ENCODE peak calls at places on chromosomes 7 and 10, in four cellular contexts. P is GM20000, W is upper lobe of right lung, X is fibroblast of pulmonary artery. V is an unnamed sample.

GRCh38 chr10:131972474-131973071 is 9.2 kb downstream of the BNIP3 start:
- DNase-seq in P (no peak), W (no peak), X (peak; percentile 59), V (no peak)

GRCh38 chr10:21427804-21428481 is 97.5 kb downstream of the SKIDA1 start:
- DNase-seq in P (peak; percentile 33), W (no peak), X (peak; percentile 16), V (peak; percentile 47)

GRCh38 chr7:4143511-4144160 is 538.5 kb upstream of the FOXK1 start:
- DNase-seq in P (no peak), W (no peak), X (no peak), V (no peak)

GRCh38 chr10:27717191-27717590 is 28.4 kb downstream of the MKX start:
- DNase-seq in P (no peak), W (no peak), X (no peak), V (no peak)

GRCh38 chr10:102313221-102313896 is 68.0 kb downstream of the GBF1 start:
- DNase-seq in P (no peak), W (no peak), X (no peak), V (no peak)

GRCh38 chr10:71726673-71727428 is 7.3 kb upstream of the C10orf105 start:
- DNase-seq in P (peak; percentile 57), W (no peak), X (no peak), V (peak; percentile 81)

GRCh38 chr10:46547331-46547880 is 9.1 kb downstream of the GPRIN2 start:
- DNase-seq in P (no peak), W (peak; percentile 66), X (no peak), V (no peak)

GRCh38 chr7:130368347-130368746 is 11.9 kb upstream of the CPA1 start:
- DNase-seq in P (no peak), W (no peak), X (no peak), V (no peak)

GRCh38 chr10:4693967-4694366 is 132.0 kb upstream of the AKR1E2 start:
- DNase-seq in P (no peak), W (no peak), X (no peak), V (no peak)

GRCh38 chr7:134722786-134723322 is 56.6 kb upstream of the CALD1 start:
- DNase-seq in P (no peak), W (no peak), X (no peak), V (no peak)

GRCh38 chr7:133714654-133715053 is 412.5 kb upstream of the LRGUK start:
- DNase-seq in P (no peak), W (no peak), X (no peak), V (no peak)

GRCh38 chr10:120406380-120406779 is 50.6 kb upstream of the PLPP4 start:
- DNase-seq in P (no peak), W (no peak), X (no peak), V (no peak)

GRCh38 chr10:127195041-127195506 is 1.3 kb downstream of the INSYN2A start:
- DNase-seq in P (peak; percentile 25), W (no peak), X (no peak), V (no peak)

GRCh38 chr10:129807211-129807610 is 156.9 kb downstream of the EBF3 start:
- DNase-seq in P (no peak), W (no peak), X (no peak), V (no peak)

GRCh38 chr10:10869592-10869991 is 148.1 kb upstream of the CELF2 start:
- DNase-seq in P (peak; percentile 31), W (no peak), X (peak; percentile 56), V (peak; percentile 80)

GRCh38 chr10:95909591-95909990 is 1.8 kb downstream of the CC2D2B start:
- DNase-seq in P (no peak), W (no peak), X (no peak), V (peak; percentile 13)

GRCh38 chr10:95907454-95908253 is at the start of gene CC2D2B:
- DNase-seq in P (peak; percentile 84), W (peak; percentile 93), X (peak; percentile 81), V (peak; percentile 82)

GRCh38 chr10:95908450-95908849 is 675 bp downstream of the CC2D2B start:
- DNase-seq in P (no peak), W (no peak), X (no peak), V (no peak)

DNA sequence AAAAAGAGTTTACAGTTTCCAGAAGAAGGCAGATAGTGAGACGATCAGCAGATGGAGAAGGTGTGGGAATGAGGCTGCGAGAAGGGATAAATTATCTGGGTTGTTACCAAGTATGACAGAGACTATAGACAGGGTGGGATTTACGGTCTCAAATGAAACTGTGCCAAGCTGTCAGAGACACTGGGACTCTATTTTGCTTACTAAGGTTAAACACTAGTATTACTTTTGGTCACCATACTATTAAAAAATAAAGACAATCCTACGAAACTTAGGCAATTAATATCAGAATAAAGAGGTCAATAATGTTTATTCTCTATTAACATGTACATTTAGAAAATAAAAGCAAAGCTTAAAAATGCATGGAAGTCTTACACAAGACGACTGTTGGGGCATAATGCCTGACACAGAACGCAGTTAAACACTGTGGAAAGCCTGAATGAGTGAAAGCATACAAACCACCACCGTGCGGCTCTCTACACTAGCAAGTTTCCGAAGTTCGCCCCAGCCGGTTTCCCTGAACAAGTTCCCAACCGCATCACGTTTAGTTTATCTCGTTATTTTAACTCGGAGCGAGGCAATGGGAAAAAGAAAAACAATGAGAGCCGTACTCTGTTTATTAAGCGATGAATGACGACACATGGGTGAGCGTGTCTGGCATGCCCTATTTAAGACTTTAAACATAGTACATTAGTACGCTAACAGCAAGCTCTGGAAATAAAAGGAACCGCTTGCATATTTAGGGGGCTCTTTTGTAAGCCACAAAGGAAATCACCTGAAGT is 911 bp upstream of the CC2D2B start:
- DNase-seq in P (peak; percentile 58), W (no peak), X (peak; percentile 74), V (peak; percentile 69)
- TF ChIP-seq CTCF in P (no peak), W (no peak), X (peak; percentile 35), V (peak; percentile 18)

DNA sequence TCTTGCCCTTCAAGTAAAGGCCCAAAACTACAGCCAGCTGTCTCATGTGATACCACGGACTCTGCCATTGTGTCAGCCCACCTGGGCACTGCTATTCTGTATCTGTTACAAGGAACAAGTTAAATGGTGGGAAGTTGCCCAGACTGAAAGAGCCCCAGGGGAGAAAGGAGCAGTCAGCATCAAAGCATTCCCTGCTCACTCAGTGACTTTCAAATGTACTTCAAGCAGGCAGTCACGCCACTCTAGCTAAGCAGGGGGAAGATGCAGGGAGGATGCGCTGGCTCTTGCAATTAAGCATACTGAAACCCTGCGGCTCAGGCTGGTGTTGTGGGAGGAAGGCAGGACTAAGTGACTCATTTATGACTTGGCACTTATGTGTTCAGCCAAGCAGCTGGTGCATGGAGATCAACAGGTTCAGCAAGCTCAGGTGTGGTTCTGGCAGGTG is 1249.6 kb downstream of the TYW1 start:
- DNase-seq in P (no peak), W (no peak), X (no peak), V (no peak)
- TF ChIP-seq CTCF in P (no peak), W (no peak), X (no peak), V (no peak)

DNA sequence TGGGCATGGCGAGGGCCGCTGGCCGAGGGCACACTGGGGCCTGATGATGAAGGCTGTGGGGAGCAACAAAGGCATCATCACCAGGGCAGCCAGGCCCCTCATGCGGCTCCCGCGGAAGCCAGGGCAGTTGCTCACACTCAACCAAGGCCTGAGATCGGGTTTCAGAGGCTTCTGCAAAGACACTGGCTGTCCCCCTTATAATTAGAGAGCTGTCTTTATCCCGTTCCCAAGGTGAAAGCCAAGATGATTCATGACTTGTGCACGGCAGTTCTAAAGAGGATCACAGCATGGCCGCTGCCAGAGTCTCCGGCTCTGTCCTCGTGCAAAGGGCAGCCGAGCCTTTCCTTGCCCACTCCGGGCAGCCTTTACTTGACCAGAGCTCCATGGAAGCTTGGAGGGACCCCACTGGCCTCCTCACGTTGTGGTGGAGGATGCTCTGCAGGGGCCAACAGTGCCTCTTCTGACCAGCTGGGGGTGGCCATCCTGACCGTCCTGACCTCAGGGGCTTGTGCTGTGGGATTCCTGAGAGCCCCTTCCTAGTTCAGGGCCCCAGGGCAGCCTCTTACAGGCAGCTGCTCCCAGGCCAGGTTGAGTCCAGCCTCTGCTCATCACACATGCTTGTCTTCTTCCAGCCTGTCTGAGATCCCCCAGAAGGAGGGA is 82.3 kb downstream of the PRKAG2 start:
- DNase-seq in P (no peak), W (peak; percentile 59), X (no peak), V (no peak)
- TF ChIP-seq CTCF in P (no peak), W (no peak), X (no peak), V (no peak)

GRCh38 chr10:97399843-97400545 is 1.1 kb downstream of the RRP12 start:
- DNase-seq in P (peak; percentile 49), W (no peak), X (peak; percentile 81), V (peak; percentile 54)

GRCh38 chr10:97401455-97401919 is 347 bp upstream of the RRP12 start:
- DNase-seq in P (no peak), W (no peak), X (no peak), V (no peak)

GRCh38 chr10:97404044-97404443 is 2.9 kb upstream of the RRP12 start:
- DNase-seq in P (no peak), W (no peak), X (no peak), V (no peak)

GRCh38 chr10:97396056-97396455 is 5.1 kb downstream of the RRP12 start:
- DNase-seq in P (no peak), W (no peak), X (no peak), V (no peak)

GRCh38 chr10:97400665-97401454 is at the start of gene RRP12:
- DNase-seq in P (peak; percentile 95), W (peak; percentile 77), X (peak; percentile 99), V (peak; percentile 95)
- TF ChIP-seq CTCF in P (no peak), W (no peak), X (no peak), V (peak; percentile 5)

GRCh38 chr7:32030904-32031692 is 39.1 kb downstream of the PDE1C start:
- DNase-seq in P (no peak), W (no peak), X (no peak), V (no peak)

GRCh38 chr7:32032211-32032610 is 38.0 kb downstream of the PDE1C start:
- DNase-seq in P (no peak), W (no peak), X (no peak), V (no peak)

GRCh38 chr7:32036557-32036956 is 33.6 kb downstream of the PDE1C start:
- DNase-seq in P (no peak), W (no peak), X (no peak), V (peak; percentile 41)

GRCh38 chr7:32033006-32033405 is 37.2 kb downstream of the PDE1C start:
- DNase-seq in P (no peak), W (no peak), X (no peak), V (no peak)

DNA sequence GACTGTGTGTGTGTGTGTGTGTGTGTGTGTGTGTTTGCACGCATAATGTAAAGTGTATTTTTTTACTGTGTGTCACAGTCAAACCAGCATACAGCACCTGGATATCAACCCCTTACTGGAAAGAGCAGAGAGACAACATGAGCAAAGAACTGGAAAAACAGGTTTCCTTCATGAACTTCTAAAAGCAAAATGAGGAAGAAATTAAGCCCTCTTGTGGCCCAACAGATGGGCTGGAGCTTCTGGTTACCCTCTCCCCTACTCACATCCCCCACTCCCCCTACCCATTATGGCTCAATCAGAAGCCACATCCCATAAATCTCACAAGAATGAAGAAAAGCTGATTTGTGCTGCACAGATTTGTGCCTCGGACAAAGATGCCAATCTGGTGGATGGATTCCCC is 36.2 kb downstream of the PDE1C start:
- DNase-seq in P (no peak), W (no peak), X (no peak), V (no peak)
- TF ChIP-seq CTCF in P (no peak), W (no peak), X (no peak), V (no peak)